ENCODE peak calls at places on chromosome 6, in seven cellular contexts. B is stimulated activated CD8-positive, alpha-beta memory T cell treated with anti-CD3 and anti-CD28 coated beads, Interleukin-15, amount 100 ng/mL, for 24 hours; P is AG08396; E is H54; L is putamen; M is WTC11; C is fibroblast of lung. W is an unnamed sample.

GRCh38 chr6:157213897-157214296 is 109.4 kb downstream of the TMEM242 start:
- DNase-seq in B (no peak), P (no peak), E (no peak), L (no peak), M (no peak), C (no peak), W (no peak)

GRCh38 chr6:52503344-52503747 is 73.5 kb downstream of the TRAM2 start:
- DNase-seq in B (no peak), P (no peak), E (no peak), L (no peak), M (peak; percentile 68), C (peak; percentile 52), W (no peak)

GRCh38 chr6:55694148-55694547 is 115.2 kb upstream of the HMGCLL1 start:
- DNase-seq in B (no peak), P (peak; percentile 41), E (peak; percentile 19), L (no peak), M (peak; percentile 58), C (peak; percentile 87), W (no peak)

GRCh38 chr6:112308476-112308875 is 38.7 kb upstream of the RFPL4B start:
- DNase-seq in B (no peak), P (no peak), E (no peak), L (no peak), M (no peak), C (no peak), W (no peak)

GRCh38 chr6:156980515-156980914 is 203.3 kb downstream of the ARID1B start:
- DNase-seq in B (no peak), P (no peak), E (no peak), L (no peak), M (peak; percentile 41), C (no peak), W (no peak)

GRCh38 chr6:15996030-15996429 is 132.9 kb upstream of the MYLIP start:
- DNase-seq in B (no peak), P (no peak), E (no peak), L (no peak), M (no peak), C (no peak), W (no peak)

GRCh38 chr6:100453701-100454521 is 10.8 kb downstream of the SIM1 start:
- DNase-seq in B (no peak), P (no peak), E (no peak), L (no peak), M (peak; percentile 77), C (no peak), W (no peak)

GRCh38 chr6:25248100-25248499 is 31.1 kb upstream of the CARMIL1 start:
- DNase-seq in B (no peak), P (peak; percentile 37), E (peak; percentile 12), L (no peak), M (no peak), C (peak; percentile 88), W (no peak)

GRCh38 chr6:93305088-93305487 is 114.3 kb downstream of the EPHA7 start:
- DNase-seq in B (no peak), P (no peak), E (no peak), L (no peak), M (no peak), C (no peak), W (no peak)

GRCh38 chr6:17278289-17279061 is 2.7 kb upstream of the RBM24 start:
- DNase-seq in B (no peak), P (peak; percentile 59), E (peak; percentile 40), L (no peak), M (no peak), C (peak; percentile 83), W (no peak)

GRCh38 chr6:170100046-170100445 is 190.8 kb downstream of the DLL1 start:
- DNase-seq in B (no peak), P (no peak), E (no peak), L (no peak), M (no peak), C (no peak), W (no peak)

GRCh38 chr6:133896344-133896721 is 7.4 kb downstream of the TCF21 start:
- DNase-seq in B (no peak), P (no peak), E (no peak), L (no peak), M (no peak), C (no peak), W (no peak)

GRCh38 chr6:73081955-73082354 is 143.3 kb downstream of the KHDC1L start:
- DNase-seq in B (no peak), P (no peak), E (no peak), L (no peak), M (no peak), C (no peak), W (no peak)

GRCh38 chr6:139068846-139069245 is 40.3 kb downstream of the ABRACL start:
- DNase-seq in B (no peak), P (no peak), E (no peak), L (no peak), M (no peak), C (no peak), W (no peak)

GRCh38 chr6:81237226-81237625 is 515.3 kb downstream of the TENT5A start:
- DNase-seq in B (no peak), P (no peak), E (no peak), L (no peak), M (no peak), C (no peak), W (no peak)

GRCh38 chr6:72665599-72665998 is 43.7 kb downstream of the KCNQ5 start:
- DNase-seq in B (no peak), P (no peak), E (no peak), L (no peak), M (no peak), C (no peak), W (no peak)

GRCh38 chr6:125377621-125378020 is 75.9 kb upstream of the HDDC2 start:
- DNase-seq in B (no peak), P (no peak), E (no peak), L (no peak), M (no peak), C (peak; percentile 31), W (no peak)

GRCh38 chr6:125791151-125791819 is 525 bp downstream of the NCOA7 start:
- DNase-seq in B (no peak), P (peak; percentile 66), E (peak; percentile 11), L (peak; percentile 81), M (no peak), C (peak; percentile 58), W (no peak)

GRCh38 chr6:43481075-43481474 is 3.7 kb downstream of the TJAP1 start:
- DNase-seq in B (no peak), P (no peak), E (no peak), L (no peak), M (no peak), C (no peak), W (no peak)

GRCh38 chr6:15132854-15133670 is 112.8 kb upstream of the JARID2 start:
- DNase-seq in B (no peak), P (peak; percentile 43), E (peak; percentile 75), L (no peak), M (no peak), C (peak; percentile 91), W (no peak)

GRCh38 chr6:97626586-97627441 is 343.8 kb upstream of the MMS22L start:
- DNase-seq in B (no peak), P (no peak), E (no peak), L (peak; percentile 49), M (no peak), C (peak; percentile 31), W (no peak)

GRCh38 chr6:101312652-101313051 is 80.9 kb upstream of the GRIK2 start:
- DNase-seq in B (no peak), P (no peak), E (no peak), L (no peak), M (no peak), C (no peak), W (no peak)

GRCh38 chr6:17454316-17455005 is 61.1 kb downstream of the CAP2 start:
- DNase-seq in B (no peak), P (no peak), E (no peak), L (no peak), M (no peak), C (peak; percentile 81), W (no peak)

GRCh38 chr6:106631356-106631755 is 2.0 kb downstream of the QRSL1 start:
- DNase-seq in B (no peak), P (no peak), E (no peak), L (no peak), M (no peak), C (peak; percentile 16), W (no peak)

GRCh38 chr6:74892091-74892490 is 313.8 kb downstream of the COL12A1 start:
- DNase-seq in B (no peak), P (no peak), E (no peak), L (no peak), M (no peak), C (no peak), W (no peak)

GRCh38 chr6:15066433-15067337 is 179.2 kb upstream of the JARID2 start:
- DNase-seq in B (no peak), P (peak; percentile 44), E (no peak), L (peak; percentile 35), M (no peak), C (peak; percentile 90), W (no peak)